ENCODE peak calls at places on chromosomes 7 and 10, in nine cellular contexts. One of them, this sample, is unnamed.

GRCh38 chr7:36686499-36686898 is 37.8 kb downstream of the AOAH start:
- DNase-seq in left ventricle myocardium inferior: no peak
- DNase-seq in Karpas-422: no peak
- DNase-seq in hippocampal formation: no peak
- DNase-seq in CD8-positive, alpha-beta T cell: peak
- DNase-seq in stimulated activated naive CD8-positive, alpha-beta T cell treated with anti-CD3 and anti-CD28 coated beads, Interleukin-15, Interleukin-2, amounts not matched to agents 100 U/mL and 50 U/mL, for 24 hours: peak
- DNase-seq in astrocyte of the spinal cord: peak
- DNase-seq in mucosa of gallbladder: no peak
- DNase-seq in GM04504: no peak
- DNase-seq in this sample: no peak

GRCh38 chr7:5831196-5831595 is 49.4 kb upstream of the OCM start:
- DNase-seq in left ventricle myocardium inferior: no peak
- DNase-seq in Karpas-422: no peak
- DNase-seq in hippocampal formation: no peak
- DNase-seq in CD8-positive, alpha-beta T cell: no peak
- DNase-seq in stimulated activated naive CD8-positive, alpha-beta T cell treated with anti-CD3 and anti-CD28 coated beads, Interleukin-15, Interleukin-2, amounts not matched to agents 100 U/mL and 50 U/mL, for 24 hours: no peak
- DNase-seq in astrocyte of the spinal cord: no peak
- DNase-seq in mucosa of gallbladder: no peak
- DNase-seq in GM04504: no peak
- DNase-seq in this sample: no peak

GRCh38 chr7:137804819-137805218 is 42.0 kb downstream of the DGKI start:
- DNase-seq in left ventricle myocardium inferior: no peak
- DNase-seq in Karpas-422: no peak
- DNase-seq in hippocampal formation: no peak
- DNase-seq in CD8-positive, alpha-beta T cell: no peak
- DNase-seq in stimulated activated naive CD8-positive, alpha-beta T cell treated with anti-CD3 and anti-CD28 coated beads, Interleukin-15, Interleukin-2, amounts not matched to agents 100 U/mL and 50 U/mL, for 24 hours: no peak
- DNase-seq in astrocyte of the spinal cord: peak
- DNase-seq in mucosa of gallbladder: no peak
- DNase-seq in GM04504: no peak
- DNase-seq in this sample: no peak

GRCh38 chr10:99530108-99531025 is 2.4 kb upstream of the NKX2-3 start:
- DNase-seq in left ventricle myocardium inferior: no peak
- DNase-seq in Karpas-422: no peak
- DNase-seq in hippocampal formation: no peak
- DNase-seq in CD8-positive, alpha-beta T cell: no peak
- DNase-seq in stimulated activated naive CD8-positive, alpha-beta T cell treated with anti-CD3 and anti-CD28 coated beads, Interleukin-15, Interleukin-2, amounts not matched to agents 100 U/mL and 50 U/mL, for 24 hours: no peak
- DNase-seq in astrocyte of the spinal cord: no peak
- DNase-seq in mucosa of gallbladder: no peak
- DNase-seq in GM04504: no peak
- DNase-seq in this sample: no peak

GRCh38 chr10:12181065-12181775 is 14.5 kb downstream of the NUDT5 start:
- DNase-seq in left ventricle myocardium inferior: no peak
- DNase-seq in Karpas-422: no peak
- DNase-seq in hippocampal formation: no peak
- DNase-seq in CD8-positive, alpha-beta T cell: peak
- DNase-seq in stimulated activated naive CD8-positive, alpha-beta T cell treated with anti-CD3 and anti-CD28 coated beads, Interleukin-15, Interleukin-2, amounts not matched to agents 100 U/mL and 50 U/mL, for 24 hours: peak
- DNase-seq in astrocyte of the spinal cord: peak
- DNase-seq in mucosa of gallbladder: peak
- DNase-seq in GM04504: no peak
- DNase-seq in this sample: peak

GRCh38 chr7:36957620-36958019 is 233.3 kb upstream of the AOAH start:
- DNase-seq in left ventricle myocardium inferior: no peak
- DNase-seq in Karpas-422: no peak
- DNase-seq in hippocampal formation: no peak
- DNase-seq in CD8-positive, alpha-beta T cell: no peak
- DNase-seq in stimulated activated naive CD8-positive, alpha-beta T cell treated with anti-CD3 and anti-CD28 coated beads, Interleukin-15, Interleukin-2, amounts not matched to agents 100 U/mL and 50 U/mL, for 24 hours: no peak
- DNase-seq in astrocyte of the spinal cord: no peak
- DNase-seq in mucosa of gallbladder: no peak
- DNase-seq in GM04504: no peak
- DNase-seq in this sample: no peak

GRCh38 chr7:111164442-111164841 is 73.5 kb downstream of the LRRN3 start:
- DNase-seq in left ventricle myocardium inferior: no peak
- DNase-seq in Karpas-422: no peak
- DNase-seq in hippocampal formation: no peak
- DNase-seq in CD8-positive, alpha-beta T cell: no peak
- DNase-seq in stimulated activated naive CD8-positive, alpha-beta T cell treated with anti-CD3 and anti-CD28 coated beads, Interleukin-15, Interleukin-2, amounts not matched to agents 100 U/mL and 50 U/mL, for 24 hours: no peak
- DNase-seq in astrocyte of the spinal cord: no peak
- DNase-seq in mucosa of gallbladder: no peak
- DNase-seq in GM04504: no peak
- DNase-seq in this sample: no peak

GRCh38 chr10:12198156-12198555 is 2.2 kb downstream of the CDC123 start:
- DNase-seq in left ventricle myocardium inferior: no peak
- DNase-seq in Karpas-422: no peak
- DNase-seq in hippocampal formation: no peak
- DNase-seq in CD8-positive, alpha-beta T cell: no peak
- DNase-seq in stimulated activated naive CD8-positive, alpha-beta T cell treated with anti-CD3 and anti-CD28 coated beads, Interleukin-15, Interleukin-2, amounts not matched to agents 100 U/mL and 50 U/mL, for 24 hours: no peak
- DNase-seq in astrocyte of the spinal cord: no peak
- DNase-seq in mucosa of gallbladder: no peak
- DNase-seq in GM04504: no peak
- DNase-seq in this sample: no peak

GRCh38 chr7:25720427-25720826 is 431.6 kb upstream of the NFE2L3 start:
- DNase-seq in left ventricle myocardium inferior: no peak
- DNase-seq in Karpas-422: peak
- DNase-seq in hippocampal formation: no peak
- DNase-seq in CD8-positive, alpha-beta T cell: no peak
- DNase-seq in stimulated activated naive CD8-positive, alpha-beta T cell treated with anti-CD3 and anti-CD28 coated beads, Interleukin-15, Interleukin-2, amounts not matched to agents 100 U/mL and 50 U/mL, for 24 hours: no peak
- DNase-seq in astrocyte of the spinal cord: no peak
- DNase-seq in mucosa of gallbladder: no peak
- DNase-seq in GM04504: no peak
- DNase-seq in this sample: no peak

GRCh38 chr10:114932945-114933344 is 5.0 kb upstream of the TRUB1 start:
- DNase-seq in left ventricle myocardium inferior: no peak
- DNase-seq in Karpas-422: no peak
- DNase-seq in hippocampal formation: no peak
- DNase-seq in CD8-positive, alpha-beta T cell: no peak
- DNase-seq in stimulated activated naive CD8-positive, alpha-beta T cell treated with anti-CD3 and anti-CD28 coated beads, Interleukin-15, Interleukin-2, amounts not matched to agents 100 U/mL and 50 U/mL, for 24 hours: no peak
- DNase-seq in astrocyte of the spinal cord: no peak
- DNase-seq in mucosa of gallbladder: no peak
- DNase-seq in GM04504: no peak
- DNase-seq in this sample: no peak

GRCh38 chr7:44244282-44244681 is 43.5 kb downstream of the YKT6 start:
- DNase-seq in left ventricle myocardium inferior: no peak
- DNase-seq in Karpas-422: peak
- DNase-seq in hippocampal formation: no peak
- DNase-seq in CD8-positive, alpha-beta T cell: peak
- DNase-seq in stimulated activated naive CD8-positive, alpha-beta T cell treated with anti-CD3 and anti-CD28 coated beads, Interleukin-15, Interleukin-2, amounts not matched to agents 100 U/mL and 50 U/mL, for 24 hours: peak
- DNase-seq in astrocyte of the spinal cord: no peak
- DNase-seq in mucosa of gallbladder: no peak
- DNase-seq in GM04504: no peak
- DNase-seq in this sample: no peak

GRCh38 chr7:158495780-158496179 is 91.8 kb downstream of the PTPRN2 start:
- DNase-seq in left ventricle myocardium inferior: no peak
- DNase-seq in Karpas-422: peak
- DNase-seq in hippocampal formation: no peak
- DNase-seq in CD8-positive, alpha-beta T cell: no peak
- DNase-seq in stimulated activated naive CD8-positive, alpha-beta T cell treated with anti-CD3 and anti-CD28 coated beads, Interleukin-15, Interleukin-2, amounts not matched to agents 100 U/mL and 50 U/mL, for 24 hours: peak
- DNase-seq in astrocyte of the spinal cord: no peak
- DNase-seq in mucosa of gallbladder: no peak
- DNase-seq in GM04504: no peak
- DNase-seq in this sample: no peak

GRCh38 chr7:131027287-131027773 is 293.3 kb upstream of the KLF14 start:
- DNase-seq in left ventricle myocardium inferior: peak
- DNase-seq in Karpas-422: peak
- DNase-seq in hippocampal formation: no peak
- DNase-seq in CD8-positive, alpha-beta T cell: no peak
- DNase-seq in stimulated activated naive CD8-positive, alpha-beta T cell treated with anti-CD3 and anti-CD28 coated beads, Interleukin-15, Interleukin-2, amounts not matched to agents 100 U/mL and 50 U/mL, for 24 hours: peak
- DNase-seq in astrocyte of the spinal cord: no peak
- DNase-seq in mucosa of gallbladder: peak
- DNase-seq in GM04504: peak
- DNase-seq in this sample: no peak

GRCh38 chr7:24812313-24812945 is 55.2 kb upstream of the GSDME start:
- DNase-seq in left ventricle myocardium inferior: peak
- DNase-seq in Karpas-422: peak
- DNase-seq in hippocampal formation: peak
- DNase-seq in CD8-positive, alpha-beta T cell: peak
- DNase-seq in stimulated activated naive CD8-positive, alpha-beta T cell treated with anti-CD3 and anti-CD28 coated beads, Interleukin-15, Interleukin-2, amounts not matched to agents 100 U/mL and 50 U/mL, for 24 hours: peak
- DNase-seq in astrocyte of the spinal cord: peak
- DNase-seq in mucosa of gallbladder: peak
- DNase-seq in GM04504: no peak
- DNase-seq in this sample: no peak

GRCh38 chr7:84612976-84613375 is 418.4 kb upstream of the SEMA3A start:
- DNase-seq in left ventricle myocardium inferior: no peak
- DNase-seq in Karpas-422: no peak
- DNase-seq in hippocampal formation: no peak
- DNase-seq in CD8-positive, alpha-beta T cell: no peak
- DNase-seq in stimulated activated naive CD8-positive, alpha-beta T cell treated with anti-CD3 and anti-CD28 coated beads, Interleukin-15, Interleukin-2, amounts not matched to agents 100 U/mL and 50 U/mL, for 24 hours: no peak
- DNase-seq in astrocyte of the spinal cord: no peak
- DNase-seq in mucosa of gallbladder: no peak
- DNase-seq in GM04504: no peak
- DNase-seq in this sample: no peak

GRCh38 chr7:53675835-53676234 is 640.4 kb downstream of the POM121L12 start:
- DNase-seq in left ventricle myocardium inferior: no peak
- DNase-seq in Karpas-422: no peak
- DNase-seq in hippocampal formation: no peak
- DNase-seq in CD8-positive, alpha-beta T cell: no peak
- DNase-seq in stimulated activated naive CD8-positive, alpha-beta T cell treated with anti-CD3 and anti-CD28 coated beads, Interleukin-15, Interleukin-2, amounts not matched to agents 100 U/mL and 50 U/mL, for 24 hours: no peak
- DNase-seq in astrocyte of the spinal cord: no peak
- DNase-seq in mucosa of gallbladder: no peak
- DNase-seq in GM04504: no peak
- DNase-seq in this sample: no peak

GRCh38 chr7:153386581-153386980 is 627.0 kb downstream of the ACTR3B start:
- DNase-seq in left ventricle myocardium inferior: no peak
- DNase-seq in Karpas-422: no peak
- DNase-seq in hippocampal formation: no peak
- DNase-seq in CD8-positive, alpha-beta T cell: no peak
- DNase-seq in stimulated activated naive CD8-positive, alpha-beta T cell treated with anti-CD3 and anti-CD28 coated beads, Interleukin-15, Interleukin-2, amounts not matched to agents 100 U/mL and 50 U/mL, for 24 hours: no peak
- DNase-seq in astrocyte of the spinal cord: no peak
- DNase-seq in mucosa of gallbladder: no peak
- DNase-seq in GM04504: no peak
- DNase-seq in this sample: no peak

GRCh38 chr10:86673827-86674581 is 5.7 kb downstream of the LDB3 start:
- DNase-seq in left ventricle myocardium inferior: no peak
- DNase-seq in Karpas-422: peak
- DNase-seq in hippocampal formation: peak
- DNase-seq in CD8-positive, alpha-beta T cell: no peak
- DNase-seq in stimulated activated naive CD8-positive, alpha-beta T cell treated with anti-CD3 and anti-CD28 coated beads, Interleukin-15, Interleukin-2, amounts not matched to agents 100 U/mL and 50 U/mL, for 24 hours: no peak
- DNase-seq in astrocyte of the spinal cord: no peak
- DNase-seq in mucosa of gallbladder: no peak
- DNase-seq in GM04504: no peak
- DNase-seq in this sample: no peak

GRCh38 chr10:8129438-8129837 is 75.0 kb downstream of the GATA3 start:
- DNase-seq in left ventricle myocardium inferior: no peak
- DNase-seq in Karpas-422: no peak
- DNase-seq in hippocampal formation: no peak
- DNase-seq in CD8-positive, alpha-beta T cell: no peak
- DNase-seq in stimulated activated naive CD8-positive, alpha-beta T cell treated with anti-CD3 and anti-CD28 coated beads, Interleukin-15, Interleukin-2, amounts not matched to agents 100 U/mL and 50 U/mL, for 24 hours: no peak
- DNase-seq in astrocyte of the spinal cord: no peak
- DNase-seq in mucosa of gallbladder: no peak
- DNase-seq in GM04504: no peak
- DNase-seq in this sample: no peak

GRCh38 chr10:52252322-52252721 is 61.8 kb upstream of the DKK1 start:
- DNase-seq in left ventricle myocardium inferior: no peak
- DNase-seq in Karpas-422: no peak
- DNase-seq in hippocampal formation: no peak
- DNase-seq in CD8-positive, alpha-beta T cell: no peak
- DNase-seq in stimulated activated naive CD8-positive, alpha-beta T cell treated with anti-CD3 and anti-CD28 coated beads, Interleukin-15, Interleukin-2, amounts not matched to agents 100 U/mL and 50 U/mL, for 24 hours: no peak
- DNase-seq in astrocyte of the spinal cord: no peak
- DNase-seq in mucosa of gallbladder: no peak
- DNase-seq in GM04504: no peak
- DNase-seq in this sample: no peak

GRCh38 chr10:126570631-126571170 is 99.8 kb downstream of the C10orf90 start:
- DNase-seq in left ventricle myocardium inferior: no peak
- DNase-seq in Karpas-422: no peak
- DNase-seq in hippocampal formation: no peak
- DNase-seq in CD8-positive, alpha-beta T cell: no peak
- DNase-seq in stimulated activated naive CD8-positive, alpha-beta T cell treated with anti-CD3 and anti-CD28 coated beads, Interleukin-15, Interleukin-2, amounts not matched to agents 100 U/mL and 50 U/mL, for 24 hours: no peak
- DNase-seq in astrocyte of the spinal cord: peak
- DNase-seq in mucosa of gallbladder: no peak
- DNase-seq in GM04504: no peak
- DNase-seq in this sample: no peak

GRCh38 chr10:73836427-73836826 is 25.0 kb upstream of the NDST2 start:
- DNase-seq in left ventricle myocardium inferior: no peak
- DNase-seq in Karpas-422: no peak
- DNase-seq in hippocampal formation: no peak
- DNase-seq in CD8-positive, alpha-beta T cell: no peak
- DNase-seq in stimulated activated naive CD8-positive, alpha-beta T cell treated with anti-CD3 and anti-CD28 coated beads, Interleukin-15, Interleukin-2, amounts not matched to agents 100 U/mL and 50 U/mL, for 24 hours: no peak
- DNase-seq in astrocyte of the spinal cord: no peak
- DNase-seq in mucosa of gallbladder: no peak
- DNase-seq in GM04504: no peak
- DNase-seq in this sample: no peak

GRCh38 chr10:18216482-18216881 is 76.3 kb downstream of the CACNB2 start:
- DNase-seq in left ventricle myocardium inferior: no peak
- DNase-seq in Karpas-422: peak
- DNase-seq in hippocampal formation: no peak
- DNase-seq in CD8-positive, alpha-beta T cell: no peak
- DNase-seq in stimulated activated naive CD8-positive, alpha-beta T cell treated with anti-CD3 and anti-CD28 coated beads, Interleukin-15, Interleukin-2, amounts not matched to agents 100 U/mL and 50 U/mL, for 24 hours: no peak
- DNase-seq in astrocyte of the spinal cord: peak
- DNase-seq in mucosa of gallbladder: no peak
- DNase-seq in GM04504: no peak
- DNase-seq in this sample: peak

GRCh38 chr10:62620491-62620890 is 184.0 kb upstream of the ADO start:
- DNase-seq in left ventricle myocardium inferior: no peak
- DNase-seq in Karpas-422: no peak
- DNase-seq in hippocampal formation: no peak
- DNase-seq in CD8-positive, alpha-beta T cell: no peak
- DNase-seq in stimulated activated naive CD8-positive, alpha-beta T cell treated with anti-CD3 and anti-CD28 coated beads, Interleukin-15, Interleukin-2, amounts not matched to agents 100 U/mL and 50 U/mL, for 24 hours: no peak
- DNase-seq in astrocyte of the spinal cord: no peak
- DNase-seq in mucosa of gallbladder: no peak
- DNase-seq in GM04504: no peak
- DNase-seq in this sample: no peak

GRCh38 chr10:33552290-33552689 is 217.8 kb upstream of the NRP1 start:
- DNase-seq in left ventricle myocardium inferior: no peak
- DNase-seq in Karpas-422: no peak
- DNase-seq in hippocampal formation: no peak
- DNase-seq in CD8-positive, alpha-beta T cell: no peak
- DNase-seq in stimulated activated naive CD8-positive, alpha-beta T cell treated with anti-CD3 and anti-CD28 coated beads, Interleukin-15, Interleukin-2, amounts not matched to agents 100 U/mL and 50 U/mL, for 24 hours: no peak
- DNase-seq in astrocyte of the spinal cord: no peak
- DNase-seq in mucosa of gallbladder: no peak
- DNase-seq in GM04504: no peak
- DNase-seq in this sample: no peak

GRCh38 chr7:94195813-94196212 is 191.7 kb upstream of the BET1 start:
- DNase-seq in left ventricle myocardium inferior: no peak
- DNase-seq in Karpas-422: no peak
- DNase-seq in hippocampal formation: no peak
- DNase-seq in CD8-positive, alpha-beta T cell: no peak
- DNase-seq in stimulated activated naive CD8-positive, alpha-beta T cell treated with anti-CD3 and anti-CD28 coated beads, Interleukin-15, Interleukin-2, amounts not matched to agents 100 U/mL and 50 U/mL, for 24 hours: no peak
- DNase-seq in astrocyte of the spinal cord: no peak
- DNase-seq in mucosa of gallbladder: no peak
- DNase-seq in GM04504: no peak
- DNase-seq in this sample: no peak

GRCh38 chr7:103949374-103949773 is 40.1 kb downstream of the RELN start:
- DNase-seq in left ventricle myocardium inferior: no peak
- DNase-seq in Karpas-422: no peak
- DNase-seq in hippocampal formation: no peak
- DNase-seq in CD8-positive, alpha-beta T cell: no peak
- DNase-seq in stimulated activated naive CD8-positive, alpha-beta T cell treated with anti-CD3 and anti-CD28 coated beads, Interleukin-15, Interleukin-2, amounts not matched to agents 100 U/mL and 50 U/mL, for 24 hours: no peak
- DNase-seq in astrocyte of the spinal cord: no peak
- DNase-seq in mucosa of gallbladder: no peak
- DNase-seq in GM04504: no peak
- DNase-seq in this sample: no peak

GRCh38 chr7:26777383-26777782 is 87.0 kb downstream of the SKAP2 start:
- DNase-seq in left ventricle myocardium inferior: no peak
- DNase-seq in Karpas-422: no peak
- DNase-seq in hippocampal formation: no peak
- DNase-seq in CD8-positive, alpha-beta T cell: no peak
- DNase-seq in stimulated activated naive CD8-positive, alpha-beta T cell treated with anti-CD3 and anti-CD28 coated beads, Interleukin-15, Interleukin-2, amounts not matched to agents 100 U/mL and 50 U/mL, for 24 hours: no peak
- DNase-seq in astrocyte of the spinal cord: no peak
- DNase-seq in mucosa of gallbladder: no peak
- DNase-seq in GM04504: no peak
- DNase-seq in this sample: no peak